ENCODE peak calls at places on chromosomes 7 and 10, in four cellular contexts. One of them, this sample, is unnamed.

GRCh38 chr10:130844264-130844761 is 467.2 kb downstream of the TCERG1L start:
- DNase-seq in GM12878: no peak
- DNase-seq in SK-N-SH: no peak
- DNase-seq in HepG2: no peak
- DNase-seq in this sample: no peak

GRCh38 chr7:156969972-156970420 is 20.5 kb downstream of the NOM1 start:
- DNase-seq in GM12878: no peak
- DNase-seq in SK-N-SH: no peak
- DNase-seq in HepG2: no peak
- DNase-seq in this sample: no peak

GRCh38 chr7:37028909-37029440 is 304.7 kb upstream of the AOAH start:
- DNase-seq in GM12878: no peak
- DNase-seq in HepG2: no peak
- DNase-seq in SK-N-SH: no peak
- DNase-seq in this sample: no peak

GRCh38 chr10:129756912-129757861 is 206.9 kb downstream of the EBF3 start:
- DNase-seq in GM12878: no peak
- DNase-seq in SK-N-SH: no peak
- DNase-seq in HepG2: no peak
- DNase-seq in this sample: peak; percentile 24

GRCh38 chr7:158863611-158864506 is 7.5 kb downstream of the DYNC2I1 start:
- DNase-seq in GM12878: peak; percentile 33
- DNase-seq in HepG2: peak; percentile 38
- DNase-seq in SK-N-SH: peak; percentile 84
- DNase-seq in this sample: no peak

GRCh38 chr10:23314835-23315239 is 29.8 kb downstream of the C10orf67 start:
- DNase-seq in GM12878: peak; percentile 28
- DNase-seq in SK-N-SH: peak; percentile 48
- DNase-seq in HepG2: peak; percentile 64
- DNase-seq in this sample: no peak

GRCh38 chr10:34505338-34505737 is 309.8 kb downstream of the PARD3 start:
- DNase-seq in SK-N-SH: no peak
- DNase-seq in GM12878: no peak
- DNase-seq in HepG2: no peak
- DNase-seq in this sample: no peak

GRCh38 chr10:132518572-132519381 is 18.8 kb upstream of the INPP5A start:
- DNase-seq in SK-N-SH: no peak
- DNase-seq in GM12878: no peak
- DNase-seq in HepG2: peak; percentile 79
- DNase-seq in this sample: no peak

GRCh38 chr7:28684729-28685211 is 272.5 kb downstream of the CREB5 start:
- DNase-seq in HepG2: no peak
- DNase-seq in GM12878: no peak
- DNase-seq in SK-N-SH: no peak
- DNase-seq in this sample: no peak

GRCh38 chr10:83862723-83863122 is 276.6 kb upstream of the GHITM start:
- DNase-seq in GM12878: no peak
- DNase-seq in SK-N-SH: no peak
- DNase-seq in HepG2: no peak
- DNase-seq in this sample: no peak

GRCh38 chr10:70432101-70432500 is 9.4 kb downstream of the NODAL start:
- DNase-seq in GM12878: no peak
- DNase-seq in SK-N-SH: no peak
- DNase-seq in HepG2: peak; percentile 57
- DNase-seq in this sample: no peak

GRCh38 chr10:124003070-124003419 is 90.4 kb downstream of the CHST15 start:
- DNase-seq in HepG2: no peak
- DNase-seq in GM12878: no peak
- DNase-seq in SK-N-SH: no peak
- DNase-seq in this sample: no peak

DNA sequence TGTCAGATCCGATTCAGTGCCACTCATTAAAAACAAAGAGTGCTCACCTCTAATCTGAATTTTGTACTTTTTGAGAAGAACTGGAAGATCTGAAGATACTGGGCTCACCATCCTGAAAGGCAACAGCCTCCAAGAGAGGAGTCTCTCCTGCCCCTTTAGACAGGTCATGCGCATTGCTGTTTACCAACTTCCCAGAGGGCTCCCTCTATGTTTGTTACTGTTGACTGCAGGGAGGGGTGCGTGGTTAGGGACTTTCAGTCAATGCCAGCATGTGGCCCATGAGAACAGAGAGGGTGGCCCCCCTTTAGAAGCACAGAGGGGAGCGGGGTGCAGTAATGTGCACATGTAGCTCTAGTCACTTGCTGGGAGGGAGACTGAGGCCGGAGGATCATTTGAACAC is 33.1 kb upstream of the CABCOCO1 start:
- DNase-seq in SK-N-SH: no peak
- DNase-seq in GM12878: no peak
- DNase-seq in HepG2: no peak
- DNase-seq in this sample: no peak
- TF ChIP-seq TCF12 in SK-N-SH: no peak
- TF ChIP-seq TCF12 in GM12878: no peak
- TF ChIP-seq TCF12 in HepG2: no peak
- TF ChIP-seq TCF12 in this sample: no peak

GRCh38 chr10:116312534-116312933 is 11.7 kb upstream of the CCDC172 start:
- DNase-seq in HepG2: no peak
- DNase-seq in SK-N-SH: peak; percentile 45
- DNase-seq in GM12878: no peak
- DNase-seq in this sample: no peak

GRCh38 chr10:116312091-116312490 is 12.2 kb upstream of the CCDC172 start:
- DNase-seq in SK-N-SH: no peak
- DNase-seq in GM12878: no peak
- DNase-seq in HepG2: no peak
- DNase-seq in this sample: no peak

GRCh38 chr10:116306847-116307246 is 17.4 kb upstream of the CCDC172 start:
- DNase-seq in GM12878: no peak
- DNase-seq in HepG2: no peak
- DNase-seq in SK-N-SH: no peak
- DNase-seq in this sample: no peak

GRCh38 chr10:116304923-116305322 is 19.3 kb upstream of the CCDC172 start:
- DNase-seq in GM12878: no peak
- DNase-seq in SK-N-SH: no peak
- DNase-seq in HepG2: no peak
- DNase-seq in this sample: no peak

GRCh38 chr10:116307450-116307849 is 16.8 kb upstream of the CCDC172 start:
- DNase-seq in SK-N-SH: no peak
- DNase-seq in HepG2: no peak
- DNase-seq in GM12878: no peak
- DNase-seq in this sample: no peak
- TF ChIP-seq TCF12 in SK-N-SH: no peak
- TF ChIP-seq TCF12 in HepG2: no peak
- TF ChIP-seq TCF12 in GM12878: no peak
- TF ChIP-seq TCF12 in this sample: no peak

GRCh38 chr7:139720186-139720585 is 57.6 kb downstream of the HIPK2 start:
- DNase-seq in GM12878: no peak
- DNase-seq in SK-N-SH: no peak
- DNase-seq in HepG2: no peak
- DNase-seq in this sample: no peak

GRCh38 chr7:139722604-139723003 is 55.2 kb downstream of the HIPK2 start:
- DNase-seq in HepG2: no peak
- DNase-seq in SK-N-SH: no peak
- DNase-seq in GM12878: no peak
- DNase-seq in this sample: no peak

GRCh38 chr7:139721844-139722243 is 56.0 kb downstream of the HIPK2 start:
- DNase-seq in HepG2: no peak
- DNase-seq in SK-N-SH: no peak
- DNase-seq in GM12878: no peak
- DNase-seq in this sample: no peak

GRCh38 chr7:139721417-139721816 is 56.4 kb downstream of the HIPK2 start:
- DNase-seq in SK-N-SH: no peak
- DNase-seq in GM12878: no peak
- DNase-seq in HepG2: peak; percentile 36
- DNase-seq in this sample: no peak

DNA sequence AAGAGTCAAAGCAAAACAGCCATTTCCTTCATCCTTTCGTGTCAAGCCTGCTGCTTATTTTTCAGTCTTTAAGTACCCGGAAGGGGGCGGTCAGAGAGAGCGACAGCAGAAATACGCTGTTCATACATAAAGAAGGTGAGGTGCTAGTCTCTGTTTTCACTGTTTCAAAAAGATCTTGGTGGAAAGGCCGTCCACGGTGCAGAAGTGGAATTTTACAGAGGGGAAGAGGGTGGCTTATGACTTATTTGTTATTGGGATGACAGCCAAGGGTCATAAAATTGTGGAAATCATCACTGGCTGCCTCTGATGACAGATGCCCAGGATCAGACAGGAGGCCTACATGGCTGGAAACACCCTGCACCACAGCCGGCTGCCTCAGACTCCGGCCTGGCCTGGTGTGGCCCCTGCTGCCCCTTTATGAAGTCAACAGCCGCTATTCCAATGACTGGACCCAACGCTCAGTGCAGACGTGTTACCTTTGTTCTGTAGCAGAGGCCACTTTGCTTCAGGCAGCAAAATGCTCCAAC is 57.0 kb downstream of the HIPK2 start:
- DNase-seq in GM12878: no peak
- DNase-seq in HepG2: no peak
- DNase-seq in SK-N-SH: no peak
- DNase-seq in this sample: no peak
- TF ChIP-seq TCF12 in GM12878: no peak
- TF ChIP-seq TCF12 in HepG2: no peak
- TF ChIP-seq TCF12 in SK-N-SH: no peak
- TF ChIP-seq TCF12 in this sample: no peak

GRCh38 chr10:72105098-72105475 is 16.7 kb upstream of the SPOCK2 start:
- DNase-seq in SK-N-SH: no peak
- DNase-seq in GM12878: no peak
- DNase-seq in HepG2: no peak
- DNase-seq in this sample: no peak
- TF ChIP-seq TCF12 in SK-N-SH: no peak
- TF ChIP-seq TCF12 in GM12878: no peak
- TF ChIP-seq TCF12 in HepG2: no peak
- TF ChIP-seq TCF12 in this sample: no peak

GRCh38 chr7:14196555-14196954 is 207.1 kb upstream of the ETV1 start:
- DNase-seq in HepG2: no peak
- DNase-seq in SK-N-SH: no peak
- DNase-seq in GM12878: no peak
- DNase-seq in this sample: no peak
- TF ChIP-seq TCF12 in HepG2: no peak
- TF ChIP-seq TCF12 in SK-N-SH: peak; percentile 23
- TF ChIP-seq TCF12 in GM12878: no peak
- TF ChIP-seq TCF12 in this sample: no peak

DNA sequence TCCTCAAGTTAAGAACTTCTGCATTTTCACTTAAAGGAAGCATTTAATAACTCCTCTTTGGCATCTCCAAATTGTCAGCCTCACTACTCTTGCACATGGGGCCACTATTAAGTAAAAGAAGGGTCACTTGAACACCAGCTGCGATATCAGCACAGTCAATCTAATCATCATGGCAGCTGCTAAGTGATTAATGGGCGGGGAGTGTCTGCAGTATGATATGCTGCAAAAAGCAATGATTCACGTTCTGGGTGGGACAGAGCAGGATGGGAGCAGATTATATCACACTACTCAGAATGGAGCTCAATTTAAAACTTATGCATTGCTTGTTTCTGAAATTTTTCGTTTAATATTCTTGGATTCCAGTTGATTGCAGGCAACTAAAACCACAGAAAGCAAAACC is 447.4 kb upstream of the PFKP start:
- DNase-seq in SK-N-SH: peak; percentile 57
- DNase-seq in HepG2: no peak
- DNase-seq in GM12878: no peak
- DNase-seq in this sample: no peak
- TF ChIP-seq TCF12 in SK-N-SH: no peak
- TF ChIP-seq TCF12 in HepG2: no peak
- TF ChIP-seq TCF12 in GM12878: no peak
- TF ChIP-seq TCF12 in this sample: no peak

This sample was measured in H1.